ENCODE peak calls at places on chromosomes 2 and 18, in ten cellular contexts. C is GM10248, O is WTC11, S is SJSA1, H is HFF-Myc, F is NCI-H446, T is tibial nerve, U is DMS153, M is mesendoderm, G is MCF 10A. Y is an unnamed sample.

GRCh38 chr2:241321911-241322310 is 6.2 kb downstream of the SEPTIN2 start:
- DNase-seq in C (no peak), O (no peak), S (no peak), H (no peak), F (no peak), T (no peak), U (no peak), M (no peak), G (no peak), Y (no peak)

GRCh38 chr2:8472545-8473361 is 209.1 kb upstream of the ID2 start:
- DNase-seq in C (no peak), O (no peak), S (no peak), H (no peak), F (no peak), T (no peak), U (no peak), M (no peak), G (no peak), Y (no peak)

GRCh38 chr2:189862751-189863150 is 78.5 kb downstream of the PMS1 start:
- DNase-seq in C (no peak), O (no peak), S (no peak), H (no peak), F (no peak), T (no peak), U (no peak), M (no peak), G (no peak), Y (no peak)

GRCh38 chr2:197097578-197098366 is 171.3 kb upstream of the PGAP1 start:
- DNase-seq in C (no peak), O (no peak), S (no peak), H (no peak), F (peak), T (peak), U (no peak), M (peak), G (peak), Y (peak)

GRCh38 chr2:9380702-9381628 is 42.4 kb downstream of the ITGB1BP1 start:
- DNase-seq in C (no peak), O (no peak), S (peak), H (peak), F (peak), T (peak), U (no peak), M (no peak), G (peak), Y (no peak)

GRCh38 chr2:106030287-106031268 is 163.5 kb downstream of the UXS1 start:
- DNase-seq in C (peak), O (no peak), S (no peak), H (peak), F (no peak), T (peak), U (no peak), M (no peak), G (no peak), Y (peak)

GRCh38 chr2:98445167-98445522 is 487 bp downstream of the INPP4A start:
- DNase-seq in C (peak), O (no peak), S (peak), H (no peak), F (no peak), T (no peak), U (no peak), M (no peak), G (peak), Y (no peak)

GRCh38 chr2:136310005-136310495 is 192.1 kb upstream of the CXCR4 start:
- DNase-seq in C (no peak), O (no peak), S (no peak), H (no peak), F (no peak), T (no peak), U (no peak), M (no peak), G (no peak), Y (no peak)

GRCh38 chr18:58998421-58999203 is 133.9 kb downstream of the ZNF532 start:
- DNase-seq in C (no peak), O (no peak), S (peak), H (no peak), F (peak), T (peak), U (no peak), M (peak), G (peak), Y (no peak)

GRCh38 chr2:7819316-7819715 is 862.5 kb upstream of the ID2 start:
- DNase-seq in C (no peak), O (no peak), S (no peak), H (no peak), F (no peak), T (no peak), U (no peak), M (no peak), G (peak), Y (no peak)

GRCh38 chr2:3354986-3355385 is 22.6 kb downstream of the EIPR1 start:
- DNase-seq in C (no peak), O (no peak), S (no peak), H (no peak), F (no peak), T (no peak), U (no peak), M (no peak), G (no peak), Y (no peak)

GRCh38 chr2:56539618-56540017 is 355.8 kb downstream of the CCDC85A start:
- DNase-seq in C (no peak), O (no peak), S (no peak), H (no peak), F (no peak), T (no peak), U (no peak), M (no peak), G (no peak), Y (no peak)

GRCh38 chr2:215055891-215056290 is 82.5 kb downstream of the ABCA12 start:
- DNase-seq in C (no peak), O (no peak), S (no peak), H (no peak), F (no peak), T (no peak), U (no peak), M (no peak), G (no peak), Y (no peak)

GRCh38 chr2:128424806-128425205 is 106.1 kb upstream of the HS6ST1 start:
- DNase-seq in C (no peak), O (no peak), S (peak), H (no peak), F (no peak), T (no peak), U (no peak), M (peak), G (no peak), Y (no peak)

GRCh38 chr2:64213607-64214275 is 69.5 kb upstream of the PELI1 start:
- DNase-seq in C (no peak), O (no peak), S (no peak), H (no peak), F (no peak), T (no peak), U (no peak), M (no peak), G (no peak), Y (no peak)

GRCh38 chr18:13615432-13615861 is 110.9 kb downstream of the FAM210A start:
- DNase-seq in C (no peak), O (no peak), S (no peak), H (no peak), F (no peak), T (no peak), U (no peak), M (no peak), G (no peak), Y (no peak)